ENCODE peak calls at places on chromosomes 3 and 15, in seven cellular contexts. D is transverse colon, B is breast epithelium, S is keratinocyte, I is neuronal stem cell, R is GM23338, M is NT2/D1. P is an unnamed sample.
A peak's percentile ranks its signal among the peaks of the same experiment; 100 is the strongest.

GRCh38 chr15:31586841-31587240 is 260.2 kb downstream of the KLF13 start:
- DNase-seq in D (no peak), B (no peak), S (peak; percentile 66), I (no peak), R (no peak), M (no peak), P (no peak)

GRCh38 chr3:78390221-78390620 is 1350.3 kb downstream of the ROBO2 start:
- DNase-seq in D (no peak), B (no peak), S (no peak), I (no peak), R (no peak), M (no peak), P (no peak)

GRCh38 chr15:67161881-67162280 is 92.6 kb downstream of the AAGAB start:
- DNase-seq in D (no peak), B (no peak), S (no peak), I (no peak), R (no peak), M (no peak), P (no peak)

GRCh38 chr3:17035033-17035432 is 150.3 kb downstream of the PLCL2 start:
- DNase-seq in D (no peak), B (no peak), S (no peak), I (no peak), R (no peak), M (no peak), P (no peak)

GRCh38 chr3:167929937-167930336 is 165.8 kb downstream of the GOLIM4 start:
- DNase-seq in D (no peak), B (no peak), S (no peak), I (no peak), R (peak; percentile 15), M (no peak), P (no peak)

GRCh38 chr3:58355174-58355573 is 22.5 kb downstream of the PXK start:
- DNase-seq in D (no peak), B (no peak), S (no peak), I (no peak), R (no peak), M (no peak), P (no peak)

GRCh38 chr15:88238618-88239430 is 17.7 kb downstream of the NTRK3 start:
- DNase-seq in D (no peak), B (no peak), S (no peak), I (no peak), R (no peak), M (no peak), P (peak; percentile 22)

GRCh38 chr3:174931969-174932368 is 72.8 kb downstream of the NAALADL2 start:
- DNase-seq in D (no peak), B (no peak), S (no peak), I (no peak), R (no peak), M (no peak), P (no peak)

GRCh38 chr3:10561942-10562565 is 56.7 kb upstream of the ATP2B2 start:
- DNase-seq in D (no peak), B (no peak), S (no peak), I (no peak), R (no peak), M (no peak), P (peak; percentile 17)

GRCh38 chr3:123113889-123114450 is 47.1 kb downstream of the PDIA5 start:
- DNase-seq in D (no peak), B (no peak), S (no peak), I (no peak), R (no peak), M (no peak), P (no peak)

GRCh38 chr15:86650084-86650483 is 570.4 kb downstream of the AGBL1 start:
- DNase-seq in D (no peak), B (no peak), S (no peak), I (no peak), R (no peak), M (no peak), P (no peak)

GRCh38 chr15:68187559-68187958 is 17.6 kb downstream of the CALML4 start:
- DNase-seq in D (peak; percentile 72), B (peak; percentile 76), S (no peak), I (no peak), R (no peak), M (no peak), P (no peak)

GRCh38 chr3:169295126-169295525 is 368.4 kb downstream of the MECOM start:
- DNase-seq in D (no peak), B (no peak), S (no peak), I (no peak), R (peak; percentile 32), M (no peak), P (no peak)

GRCh38 chr15:68335251-68335650 is 57.7 kb downstream of the FEM1B start:
- DNase-seq in D (no peak), B (peak; percentile 91), S (no peak), I (no peak), R (no peak), M (no peak), P (no peak)

GRCh38 chr3:51075221-51075775 is 309.8 kb upstream of the MANF start:
- DNase-seq in D (no peak), B (no peak), S (no peak), I (no peak), R (no peak), M (no peak), P (no peak)

GRCh38 chr3:106013971-106014370 is 145.2 kb upstream of the CBLB start:
- DNase-seq in D (no peak), B (no peak), S (peak; percentile 95), I (no peak), R (no peak), M (no peak), P (no peak)

GRCh38 chr3:16883057-16883725 is 1.6 kb upstream of the PLCL2 start:
- DNase-seq in D (no peak), B (no peak), S (no peak), I (no peak), R (peak; percentile 68), M (no peak), P (no peak)

GRCh38 chr3:33074217-33075067 is 22.5 kb downstream of the GLB1 start:
- DNase-seq in D (peak; percentile 48), B (peak; percentile 22), S (no peak), I (peak; percentile 56), R (peak; percentile 93), M (peak; percentile 75), P (no peak)

GRCh38 chr15:70492240-70493177 is 270.8 kb downstream of the UACA start:
- DNase-seq in D (peak; percentile 76), B (peak; percentile 50), S (no peak), I (no peak), R (peak; percentile 19), M (no peak), P (peak; percentile 81)

GRCh38 chr3:13111173-13111873 is 38.1 kb upstream of the IQSEC1 start:
- DNase-seq in D (peak; percentile 27), B (peak; percentile 59), S (no peak), I (no peak), R (no peak), M (no peak), P (peak; percentile 73)

GRCh38 chr15:62068787-62069170 is 2.0 kb downstream of the C2CD4A start:
- DNase-seq in D (no peak), B (no peak), S (no peak), I (no peak), R (no peak), M (no peak), P (no peak)

GRCh38 chr3:46960801-46961200 is 15.7 kb downstream of the CCDC12 start:
- DNase-seq in D (no peak), B (no peak), S (no peak), I (no peak), R (no peak), M (no peak), P (no peak)

GRCh38 chr15:39855400-39855799 is 64.7 kb downstream of the GPR176 start:
- DNase-seq in D (no peak), B (no peak), S (no peak), I (no peak), R (no peak), M (no peak), P (no peak)

GRCh38 chr3:53161345-53161819 is 373 bp downstream of the PRKCD start:
- DNase-seq in D (peak; percentile 57), B (no peak), S (no peak), I (no peak), R (no peak), M (no peak), P (peak; percentile 81)

GRCh38 chr15:76866008-76866407 is 39.1 kb downstream of the SCAPER start:
- DNase-seq in D (no peak), B (no peak), S (no peak), I (no peak), R (no peak), M (no peak), P (no peak)

GRCh38 chr3:78026429-78026828 is 986.5 kb downstream of the ROBO2 start:
- DNase-seq in D (no peak), B (no peak), S (no peak), I (no peak), R (no peak), M (no peak), P (no peak)

GRCh38 chr3:143158549-143158988 is 39.0 kb downstream of the CHST2 start:
- DNase-seq in D (no peak), B (no peak), S (peak; percentile 19), I (no peak), R (no peak), M (no peak), P (no peak)

GRCh38 chr15:93271871-93272270 is 182.9 kb upstream of the RGMA start:
- DNase-seq in D (no peak), B (no peak), S (no peak), I (no peak), R (no peak), M (no peak), P (no peak)

GRCh38 chr15:93708721-93709120 is 522.6 kb upstream of the MCTP2 start:
- DNase-seq in D (no peak), B (no peak), S (no peak), I (no peak), R (no peak), M (no peak), P (no peak)

GRCh38 chr3:80526153-80526552 is 758.4 kb upstream of the ROBO1 start:
- DNase-seq in D (no peak), B (no peak), S (no peak), I (no peak), R (peak; percentile 54), M (no peak), P (no peak)

GRCh38 chr3:157406376-157406775 is 30.3 kb upstream of the PTX3 start:
- DNase-seq in D (no peak), B (no peak), S (no peak), I (no peak), R (no peak), M (no peak), P (no peak)
- H3K4me3 ChIP-seq in D (no peak overlapping the region), B (no peak overlapping the region), S (no peak overlapping the region), I (no peak overlapping the region), R (no peak overlapping the region), M (no peak overlapping the region), P (no peak overlapping the region)

GRCh38 chr15:98853593-98854420 is 153.8 kb downstream of the PGPEP1L start:
- DNase-seq in D (peak; percentile 38), B (peak; percentile 40), S (no peak), I (no peak), R (peak; percentile 58), M (no peak), P (peak; percentile 67)
- H3K4me1 ChIP-seq in D (peaks cover 47% of the 10 kb centered on the region), B (peaks cover 6% of the 10 kb centered on the region), S (peaks cover 82% of the 10 kb centered on the region), I (peaks cover 54% of the 10 kb centered on the region), R (peaks cover 80% of the 10 kb centered on the region), M (peaks cover 21% of the 10 kb centered on the region), P (peaks cover 44% of the 10 kb centered on the region)

GRCh38 chr3:4495294-4496110 is 2.4 kb downstream of the ITPR1 start:
- DNase-seq in D (no peak), B (no peak), S (no peak), I (no peak), R (no peak), M (no peak), P (no peak)
- H3K4me3 ChIP-seq in D (peak overlapping the region; percentile 72), B (peak overlapping the region; percentile 86), S (no peak overlapping the region), I (no peak overlapping the region), R (no peak overlapping the region), M (no peak overlapping the region), P (peak overlapping the region; percentile 76)

GRCh38 chr15:51098331-51098619 is 3.6 kb upstream of the TNFAIP8L3 start:
- DNase-seq in D (no peak), B (no peak), S (no peak), I (no peak), R (no peak), M (no peak), P (no peak)
- H3K4me1 ChIP-seq in D (peaks cover 30% of the 10 kb centered on the region), B (no peaks in the 10 kb centered on the region), S (peaks cover 5% of the 10 kb centered on the region), I (peaks cover 5% of the 10 kb centered on the region), R (peaks cover 5% of the 10 kb centered on the region), M (no peaks in the 10 kb centered on the region), P (peaks cover 12% of the 10 kb centered on the region)

P was measured in upper lobe of right lung.